ENCODE peak calls at places on chromosomes 12 and 14, in ten cellular contexts. One of them, this sample, is unnamed.

GRCh38 chr14:52117433-52117832 is 48.6 kb upstream of the NID2 start:
- DNase-seq in IMR-90: peak; percentile 54
- DNase-seq in Peyer's patch: no peak
- DNase-seq in stomach: no peak
- DNase-seq in H1: no peak
- DNase-seq in A549: no peak
- DNase-seq in heart left ventricle: peak; percentile 64
- DNase-seq in body of pancreas: no peak
- DNase-seq in HCT116: no peak
- DNase-seq in tibial nerve: no peak
- DNase-seq in this sample: no peak

GRCh38 chr14:68285421-68286179 is 466.0 kb downstream of the RAD51B start:
- DNase-seq in IMR-90: no peak
- DNase-seq in Peyer's patch: peak; percentile 79
- DNase-seq in stomach: no peak
- DNase-seq in H1: no peak
- DNase-seq in A549: no peak
- DNase-seq in heart left ventricle: no peak
- DNase-seq in body of pancreas: peak; percentile 9
- DNase-seq in HCT116: no peak
- DNase-seq in tibial nerve: no peak
- DNase-seq in this sample: no peak

GRCh38 chr14:86781111-86781510 is 1211.9 kb downstream of the GALC start:
- DNase-seq in IMR-90: no peak
- DNase-seq in Peyer's patch: no peak
- DNase-seq in stomach: no peak
- DNase-seq in H1: no peak
- DNase-seq in A549: no peak
- DNase-seq in heart left ventricle: no peak
- DNase-seq in body of pancreas: no peak
- DNase-seq in HCT116: no peak
- DNase-seq in tibial nerve: no peak
- DNase-seq in this sample: no peak

GRCh38 chr12:68613209-68613904 is 2.7 kb downstream of the RAP1B start:
- DNase-seq in IMR-90: no peak
- DNase-seq in Peyer's patch: peak; percentile 55
- DNase-seq in stomach: no peak
- DNase-seq in H1: no peak
- DNase-seq in A549: no peak
- DNase-seq in heart left ventricle: no peak
- DNase-seq in body of pancreas: no peak
- DNase-seq in HCT116: no peak
- DNase-seq in tibial nerve: no peak
- DNase-seq in this sample: peak; percentile 22

GRCh38 chr12:2341051-2341751 is 288.4 kb downstream of the CACNA1C start:
- DNase-seq in IMR-90: no peak
- DNase-seq in Peyer's patch: no peak
- DNase-seq in stomach: no peak
- DNase-seq in H1: no peak
- DNase-seq in A549: no peak
- DNase-seq in heart left ventricle: no peak
- DNase-seq in body of pancreas: no peak
- DNase-seq in HCT116: no peak
- DNase-seq in tibial nerve: no peak
- DNase-seq in this sample: no peak

GRCh38 chr14:23307146-23307447 is 464 bp downstream of the BCL2L2 start:
- DNase-seq in IMR-90: no peak
- DNase-seq in Peyer's patch: no peak
- DNase-seq in stomach: no peak
- DNase-seq in H1: no peak
- DNase-seq in A549: no peak
- DNase-seq in heart left ventricle: no peak
- DNase-seq in body of pancreas: no peak
- DNase-seq in HCT116: no peak
- DNase-seq in tibial nerve: no peak
- DNase-seq in this sample: peak; percentile 45

GRCh38 chr12:11595080-11595479 is 54.4 kb upstream of the ETV6 start:
- DNase-seq in IMR-90: no peak
- DNase-seq in Peyer's patch: no peak
- DNase-seq in stomach: no peak
- DNase-seq in H1: no peak
- DNase-seq in A549: no peak
- DNase-seq in heart left ventricle: no peak
- DNase-seq in body of pancreas: no peak
- DNase-seq in HCT116: no peak
- DNase-seq in tibial nerve: no peak
- DNase-seq in this sample: no peak

GRCh38 chr14:80172380-80173055 is 38.8 kb downstream of the DIO2 start:
- DNase-seq in IMR-90: peak; percentile 22
- DNase-seq in Peyer's patch: no peak
- DNase-seq in stomach: no peak
- DNase-seq in H1: no peak
- DNase-seq in A549: no peak
- DNase-seq in heart left ventricle: no peak
- DNase-seq in body of pancreas: no peak
- DNase-seq in HCT116: no peak
- DNase-seq in tibial nerve: no peak
- DNase-seq in this sample: no peak

GRCh38 chr12:48972213-48973021 is 882 bp upstream of the WNT10B start:
- DNase-seq in IMR-90: peak; percentile 41
- DNase-seq in Peyer's patch: no peak
- DNase-seq in stomach: no peak
- DNase-seq in H1: no peak
- DNase-seq in A549: no peak
- DNase-seq in heart left ventricle: no peak
- DNase-seq in body of pancreas: no peak
- DNase-seq in HCT116: no peak
- DNase-seq in tibial nerve: no peak
- DNase-seq in this sample: no peak

GRCh38 chr12:25929096-25929637 is 29.3 kb upstream of the RASSF8 start:
- DNase-seq in IMR-90: no peak
- DNase-seq in Peyer's patch: no peak
- DNase-seq in stomach: no peak
- DNase-seq in H1: no peak
- DNase-seq in A549: no peak
- DNase-seq in heart left ventricle: no peak
- DNase-seq in body of pancreas: no peak
- DNase-seq in HCT116: no peak
- DNase-seq in tibial nerve: no peak
- DNase-seq in this sample: no peak

GRCh38 chr12:118052324-118053070 is 8.5 kb downstream of the WSB2 start:
- DNase-seq in IMR-90: peak; percentile 95
- DNase-seq in Peyer's patch: peak; percentile 87
- DNase-seq in stomach: peak; percentile 81
- DNase-seq in H1: no peak
- DNase-seq in A549: peak; percentile 98
- DNase-seq in heart left ventricle: peak; percentile 89
- DNase-seq in body of pancreas: peak; percentile 94
- DNase-seq in HCT116: peak; percentile 97
- DNase-seq in tibial nerve: peak; percentile 83
- DNase-seq in this sample: no peak

GRCh38 chr12:86139671-86140070 is 116.5 kb downstream of the MGAT4C start:
- DNase-seq in IMR-90: peak; percentile 25
- DNase-seq in Peyer's patch: no peak
- DNase-seq in stomach: no peak
- DNase-seq in H1: no peak
- DNase-seq in A549: no peak
- DNase-seq in heart left ventricle: no peak
- DNase-seq in body of pancreas: no peak
- DNase-seq in HCT116: no peak
- DNase-seq in tibial nerve: no peak
- DNase-seq in this sample: no peak

DNA sequence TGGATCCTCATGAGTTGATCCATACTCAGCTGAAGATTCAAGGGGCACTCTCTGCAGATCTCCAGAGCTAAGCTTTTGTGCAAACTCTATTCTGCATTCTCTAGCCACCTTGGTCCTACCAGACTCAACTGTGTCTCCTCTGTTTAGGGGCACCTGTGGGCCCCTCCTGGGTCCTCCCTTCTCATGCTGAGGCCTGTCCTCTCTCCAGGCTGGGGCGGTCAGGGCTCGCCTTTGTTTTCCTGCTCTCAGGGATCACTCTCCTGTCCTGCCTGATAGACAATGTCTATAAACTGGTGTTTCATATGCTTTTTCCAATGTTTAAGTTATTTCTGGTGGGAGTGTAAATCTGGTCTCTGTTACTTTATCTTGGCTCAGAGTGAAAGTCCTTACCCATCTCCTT is 11.6 kb upstream of the KIF26A start:
- DNase-seq in IMR-90: no peak
- DNase-seq in Peyer's patch: no peak
- DNase-seq in stomach: no peak
- DNase-seq in H1: no peak
- DNase-seq in A549: no peak
- DNase-seq in heart left ventricle: no peak
- DNase-seq in body of pancreas: no peak
- DNase-seq in HCT116: no peak
- DNase-seq in tibial nerve: no peak
- DNase-seq in this sample: no peak
- TF ChIP-seq POLR2A in IMR-90: no peak
- TF ChIP-seq POLR2A in Peyer's patch: no peak
- TF ChIP-seq POLR2A in stomach: no peak
- TF ChIP-seq POLR2A in H1: no peak
- TF ChIP-seq POLR2A in A549: no peak
- TF ChIP-seq POLR2A in heart left ventricle: no peak
- TF ChIP-seq POLR2A in body of pancreas: no peak
- TF ChIP-seq POLR2A in HCT116: no peak
- TF ChIP-seq POLR2A in tibial nerve: no peak
- TF ChIP-seq POLR2A in this sample: no peak

GRCh38 chr12:132190012-132190755 is 45.9 kb downstream of the NOC4L start:
- DNase-seq in IMR-90: no peak
- DNase-seq in Peyer's patch: peak; percentile 58
- DNase-seq in stomach: no peak
- DNase-seq in H1: peak; percentile 81
- DNase-seq in A549: peak; percentile 39
- DNase-seq in heart left ventricle: no peak
- DNase-seq in body of pancreas: no peak
- DNase-seq in HCT116: no peak
- DNase-seq in tibial nerve: no peak
- DNase-seq in this sample: no peak
- TF ChIP-seq POLR2A in IMR-90: no peak
- TF ChIP-seq POLR2A in Peyer's patch: no peak
- TF ChIP-seq POLR2A in stomach: no peak
- TF ChIP-seq POLR2A in H1: no peak
- TF ChIP-seq POLR2A in A549: no peak
- TF ChIP-seq POLR2A in heart left ventricle: no peak
- TF ChIP-seq POLR2A in body of pancreas: no peak
- TF ChIP-seq POLR2A in HCT116: no peak
- TF ChIP-seq POLR2A in tibial nerve: no peak
- TF ChIP-seq POLR2A in this sample: no peak

GRCh38 chr12:47110011-47110541 is 30.3 kb upstream of the AMIGO2 start:
- DNase-seq in IMR-90: no peak
- DNase-seq in Peyer's patch: no peak
- DNase-seq in stomach: no peak
- DNase-seq in H1: no peak
- DNase-seq in A549: no peak
- DNase-seq in heart left ventricle: no peak
- DNase-seq in body of pancreas: no peak
- DNase-seq in HCT116: no peak
- DNase-seq in tibial nerve: no peak
- DNase-seq in this sample: no peak

GRCh38 chr12:47110706-47111391 is 31.1 kb upstream of the AMIGO2 start:
- DNase-seq in IMR-90: no peak
- DNase-seq in Peyer's patch: no peak
- DNase-seq in stomach: no peak
- DNase-seq in H1: no peak
- DNase-seq in A549: no peak
- DNase-seq in heart left ventricle: no peak
- DNase-seq in body of pancreas: no peak
- DNase-seq in HCT116: no peak
- DNase-seq in tibial nerve: no peak
- DNase-seq in this sample: no peak

GRCh38 chr12:47111854-47112253 is 32.1 kb upstream of the AMIGO2 start:
- DNase-seq in IMR-90: no peak
- DNase-seq in Peyer's patch: no peak
- DNase-seq in stomach: no peak
- DNase-seq in H1: no peak
- DNase-seq in A549: no peak
- DNase-seq in heart left ventricle: no peak
- DNase-seq in body of pancreas: no peak
- DNase-seq in HCT116: no peak
- DNase-seq in tibial nerve: no peak
- DNase-seq in this sample: no peak

GRCh38 chr12:47112679-47113078 is 32.9 kb upstream of the AMIGO2 start:
- DNase-seq in IMR-90: no peak
- DNase-seq in Peyer's patch: no peak
- DNase-seq in stomach: no peak
- DNase-seq in H1: no peak
- DNase-seq in A549: no peak
- DNase-seq in heart left ventricle: no peak
- DNase-seq in body of pancreas: no peak
- DNase-seq in HCT116: no peak
- DNase-seq in tibial nerve: no peak
- DNase-seq in this sample: no peak

DNA sequence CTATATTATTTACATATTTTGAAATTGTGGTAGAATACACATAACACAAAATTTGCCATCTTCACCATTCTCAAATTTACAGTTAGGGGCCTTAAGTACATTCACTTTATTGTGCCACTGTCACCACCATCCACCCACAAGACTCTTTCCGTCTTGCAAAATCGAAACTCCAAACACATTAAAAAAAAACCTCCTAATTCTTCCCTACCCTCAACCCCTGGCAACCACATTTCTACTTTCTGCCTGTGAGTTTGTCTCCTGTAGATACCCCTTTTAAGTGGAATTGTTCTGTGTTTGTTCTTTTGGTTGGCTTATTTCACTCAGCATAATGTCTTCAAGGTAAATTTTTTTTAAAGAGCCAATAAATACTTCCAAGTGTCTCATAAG is 31.6 kb upstream of the AMIGO2 start:
- DNase-seq in IMR-90: no peak
- DNase-seq in Peyer's patch: no peak
- DNase-seq in stomach: no peak
- DNase-seq in H1: no peak
- DNase-seq in A549: no peak
- DNase-seq in heart left ventricle: no peak
- DNase-seq in body of pancreas: no peak
- DNase-seq in HCT116: no peak
- DNase-seq in tibial nerve: no peak
- DNase-seq in this sample: no peak
- TF ChIP-seq POLR2A in IMR-90: no peak
- TF ChIP-seq POLR2A in Peyer's patch: no peak
- TF ChIP-seq POLR2A in stomach: no peak
- TF ChIP-seq POLR2A in H1: no peak
- TF ChIP-seq POLR2A in A549: no peak
- TF ChIP-seq POLR2A in heart left ventricle: no peak
- TF ChIP-seq POLR2A in body of pancreas: no peak
- TF ChIP-seq POLR2A in HCT116: no peak
- TF ChIP-seq POLR2A in tibial nerve: no peak
- TF ChIP-seq POLR2A in this sample: no peak

GRCh38 chr12:6962285-6963015 is 8.0 kb downstream of the PHB2 start:
- DNase-seq in IMR-90: no peak
- DNase-seq in Peyer's patch: peak; percentile 85
- DNase-seq in stomach: peak; percentile 86
- DNase-seq in H1: peak; percentile 82
- DNase-seq in A549: no peak
- DNase-seq in heart left ventricle: no peak
- DNase-seq in body of pancreas: peak; percentile 90
- DNase-seq in HCT116: no peak
- DNase-seq in tibial nerve: no peak
- DNase-seq in this sample: no peak
- TF ChIP-seq POLR2A in IMR-90: no peak
- TF ChIP-seq POLR2A in Peyer's patch: peak; percentile 90
- TF ChIP-seq POLR2A in stomach: peak; percentile 79
- TF ChIP-seq POLR2A in H1: no peak
- TF ChIP-seq POLR2A in A549: no peak
- TF ChIP-seq POLR2A in heart left ventricle: no peak
- TF ChIP-seq POLR2A in body of pancreas: peak; percentile 75
- TF ChIP-seq POLR2A in HCT116: peak; percentile 36
- TF ChIP-seq POLR2A in tibial nerve: no peak
- TF ChIP-seq POLR2A in this sample: no peak

This sample was measured in erythroblast.